ENCODE peak calls at places on chromosome 18, in four cellular contexts. W, I, P and O are unnamed samples.

GRCh38 chr18:7207366-7207765 is 23.5 kb upstream of the LRRC30 start:
- DNase-seq in W (no peak), I (no peak), P (no peak), O (no peak)

GRCh38 chr18:8562914-8563313 is 46.3 kb upstream of the RAB12 start:
- DNase-seq in W (no peak), I (no peak), P (no peak), O (no peak)

GRCh38 chr18:58117685-58118403 is 73.8 kb downstream of the NEDD4L start:
- DNase-seq in W (no peak), I (peak), P (no peak), O (no peak)

GRCh38 chr18:49399003-49399402 is 61.4 kb downstream of the DYM start:
- DNase-seq in W (no peak), I (no peak), P (no peak), O (no peak)

GRCh38 chr18:62500966-62501591 is 21.7 kb upstream of the ZCCHC2 start:
- DNase-seq in W (no peak), I (no peak), P (no peak), O (no peak)

GRCh38 chr18:75211721-75212625 is 1.4 kb downstream of the TSHZ1 start:
- DNase-seq in W (no peak), I (peak), P (no peak), O (no peak)

GRCh38 chr18:56990678-56991077 is 156.2 kb upstream of the BOD1L2 start:
- DNase-seq in W (no peak), I (no peak), P (no peak), O (no peak)

GRCh38 chr18:2502394-2502793 is 68.9 kb downstream of the METTL4 start:
- DNase-seq in W (no peak), I (no peak), P (no peak), O (no peak)

GRCh38 chr18:2948038-2948437 is 64.9 kb downstream of the LPIN2 start:
- DNase-seq in W (no peak), I (no peak), P (no peak), O (no peak)

GRCh38 chr18:58682429-58683069 is 11.3 kb downstream of the MALT1 start:
- DNase-seq in W (no peak), I (peak), P (no peak), O (no peak)

GRCh38 chr18:14074187-14074586 is 58.0 kb downstream of the ZNF519 start:
- DNase-seq in W (no peak), I (no peak), P (no peak), O (no peak)

GRCh38 chr18:10798727-10799435 is 273.1 kb downstream of the NAPG start:
- DNase-seq in W (no peak), I (no peak), P (no peak), O (no peak)

GRCh38 chr18:3450358-3451107 is 561 bp downstream of the TGIF1 start:
- DNase-seq in W (peak), I (peak), P (no peak), O (no peak)

GRCh38 chr18:78293940-78294401 is 685.6 kb upstream of the SALL3 start:
- DNase-seq in W (no peak), I (no peak), P (no peak), O (no peak)

GRCh38 chr18:47990981-47991380 is 60.5 kb upstream of the SMAD2 start:
- DNase-seq in W (no peak), I (no peak), P (no peak), O (no peak)

GRCh38 chr18:79517322-79517721 is 121.6 kb downstream of the NFATC1 start:
- DNase-seq in W (no peak), I (no peak), P (no peak), O (no peak)

GRCh38 chr18:79599503-79599931 is 80.1 kb upstream of the CTDP1 start:
- DNase-seq in W (no peak), I (no peak), P (no peak), O (no peak)

GRCh38 chr18:685438-685837 is 27.0 kb downstream of the ENOSF1 start:
- DNase-seq in W (no peak), I (no peak), P (no peak), O (no peak)

GRCh38 chr18:56789004-56789888 is 138.1 kb downstream of the WDR7 start:
- DNase-seq in W (no peak), I (no peak), P (no peak), O (no peak)

GRCh38 chr18:10374195-10374594 is 80.2 kb upstream of the APCDD1 start:
- DNase-seq in W (no peak), I (no peak), P (no peak), O (no peak)

GRCh38 chr18:2914844-2915243 is 68.0 kb downstream of the EMILIN2 start:
- DNase-seq in W (no peak), I (no peak), P (no peak), O (no peak)

GRCh38 chr18:6363216-6363615 is 51.5 kb downstream of the L3MBTL4 start:
- DNase-seq in W (no peak), I (no peak), P (peak), O (no peak)

GRCh38 chr18:62226047-62226446 is 39.0 kb downstream of the RELCH start:
- DNase-seq in W (no peak), I (no peak), P (no peak), O (no peak)

GRCh38 chr18:56097561-56098095 is 509.6 kb upstream of the TCF4 start:
- DNase-seq in W (no peak), I (no peak), P (no peak), O (no peak)

GRCh38 chr18:48238206-48238605 is 171.0 kb downstream of the ZBTB7C start:
- DNase-seq in W (no peak), I (no peak), P (no peak), O (no peak)

GRCh38 chr18:44198296-44199284 is 482.1 kb upstream of the SETBP1 start:
- DNase-seq in W (no peak), I (peak), P (no peak), O (no peak)

GRCh38 chr18:45111507-45111858 is 430.8 kb downstream of the SETBP1 start:
- DNase-seq in W (no peak), I (no peak), P (no peak), O (no peak)

GRCh38 chr18:28115149-28115550 is 61.8 kb downstream of the CDH2 start:
- DNase-seq in W (no peak), I (no peak), P (no peak), O (no peak)

GRCh38 chr18:24395049-24395780 is 2.4 kb downstream of the OSBPL1A start:
- DNase-seq in W (no peak), I (no peak), P (no peak), O (no peak)

GRCh38 chr18:24397131-24397693 is 412 bp downstream of the OSBPL1A start:
- DNase-seq in W (peak), I (peak), P (no peak), O (no peak)

GRCh38 chr18:24398515-24398914 is 891 bp upstream of the OSBPL1A start:
- DNase-seq in W (no peak), I (peak), P (no peak), O (no peak)

GRCh38 chr18:24396082-24396623 is 1.5 kb downstream of the OSBPL1A start:
- DNase-seq in W (no peak), I (no peak), P (no peak), O (no peak)

DNA sequence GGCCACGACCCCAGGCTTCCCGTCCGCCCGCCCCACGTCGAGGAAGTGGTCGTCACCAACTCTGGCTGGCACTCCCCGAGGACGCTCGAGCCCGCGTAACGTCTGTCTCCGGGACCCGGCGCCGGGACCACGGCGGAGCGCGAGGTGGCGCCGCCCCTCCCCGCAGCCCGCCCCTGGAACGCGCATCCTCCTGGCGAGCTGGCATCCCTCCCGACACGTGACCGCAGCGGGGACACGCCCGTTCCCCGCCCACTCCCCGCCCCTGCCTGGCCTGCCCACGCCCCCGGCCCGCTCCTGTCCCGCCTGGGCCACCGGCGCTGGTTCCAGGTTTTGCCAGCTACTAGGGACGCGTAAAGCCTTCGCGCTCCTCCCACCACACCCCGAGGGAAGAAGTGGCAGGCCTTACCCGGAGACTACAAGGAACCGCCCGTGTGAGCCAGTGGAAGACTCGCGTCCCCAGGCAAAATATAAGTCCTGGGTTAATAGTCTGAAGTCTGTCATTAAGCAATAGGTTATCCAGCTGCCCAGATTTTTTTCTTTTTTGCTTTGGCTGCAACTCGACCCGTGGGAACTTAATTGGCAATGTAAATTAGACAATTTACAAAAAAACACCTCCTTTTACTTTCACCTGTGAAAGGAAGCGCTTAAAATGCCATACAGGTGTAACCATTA is at the start of gene OSBPL1A:
- DNase-seq in W (peak), I (peak), P (no peak), O (peak)
- TF ChIP-seq POLR2A in W (peak), I (peak), P (peak), O (no peak)

GRCh38 chr18:35484034-35484433 is 13.7 kb downstream of the INO80C start:
- DNase-seq in W (no peak), I (no peak), P (no peak), O (no peak)

GRCh38 chr18:35485852-35486251 is 11.9 kb downstream of the INO80C start:
- DNase-seq in W (no peak), I (no peak), P (no peak), O (no peak)

GRCh38 chr18:35478520-35479435 is 19.0 kb downstream of the INO80C start:
- DNase-seq in W (no peak), I (peak), P (no peak), O (no peak)

GRCh38 chr18:35479911-35480586 is 17.7 kb downstream of the INO80C start:
- DNase-seq in W (no peak), I (no peak), P (no peak), O (no peak)

GRCh38 chr18:35481960-35482366 is 15.8 kb downstream of the INO80C start:
- DNase-seq in W (no peak), I (no peak), P (no peak), O (no peak)
- TF ChIP-seq POLR2A in W (no peak), I (no peak), P (no peak), O (no peak)

GRCh38 chr18:69267895-69268294 is 132.8 kb upstream of the DOK6 start:
- DNase-seq in W (no peak), I (no peak), P (no peak), O (no peak)
- TF ChIP-seq POLR2A in W (no peak), I (no peak), P (no peak), O (no peak)

GRCh38 chr18:46335551-46336059 is 231.4 kb downstream of the HAUS1 start:
- DNase-seq in W (no peak), I (no peak), P (no peak), O (no peak)
- TF ChIP-seq POLR2A in W (no peak), I (no peak), P (no peak), O (no peak)

DNA sequence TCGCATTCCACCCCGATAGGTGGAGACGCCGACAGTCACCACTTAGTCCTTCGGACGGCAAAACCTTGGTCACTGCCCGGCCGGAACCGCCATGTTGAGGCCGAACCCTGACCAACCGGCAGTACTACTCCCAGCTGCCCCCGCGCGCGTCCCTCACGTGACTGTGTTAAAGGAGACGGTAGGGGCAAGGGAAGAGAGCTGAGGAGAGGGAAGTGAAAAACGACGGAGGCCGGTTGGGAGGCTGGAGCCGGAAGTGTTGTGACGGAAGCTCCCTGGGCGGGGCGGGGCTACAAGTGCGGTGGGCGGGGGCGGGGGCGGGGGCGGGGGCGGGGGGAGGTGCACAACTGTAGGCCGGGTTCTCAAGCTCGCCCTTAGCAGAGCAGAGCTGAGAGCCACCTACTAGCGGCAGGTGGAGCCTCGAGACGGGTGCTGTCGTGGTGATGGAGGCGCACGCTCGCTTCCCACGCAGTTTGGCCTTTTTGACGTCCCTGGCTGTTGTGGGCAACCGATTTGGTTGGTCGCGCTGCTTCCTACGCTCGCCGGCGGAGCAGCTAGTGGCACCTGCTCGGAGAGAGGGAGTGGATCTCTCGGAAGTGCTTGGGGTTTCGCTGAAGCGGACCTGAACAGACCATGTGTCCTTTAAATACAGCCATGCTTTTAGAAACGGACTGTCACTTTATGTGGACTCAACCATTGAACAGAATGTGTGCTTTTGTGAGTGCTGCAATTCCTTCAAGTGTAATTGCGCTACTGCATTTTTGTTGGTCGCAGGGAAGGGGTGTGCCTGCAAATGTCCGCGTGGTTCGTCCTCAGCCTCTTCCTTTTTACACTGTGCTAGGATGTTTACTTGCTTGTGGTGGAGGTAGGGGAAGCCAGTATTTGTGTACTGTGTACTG is at the start of gene TRAPPC8:
- DNase-seq in W (peak), I (peak), P (peak), O (peak)
- TF ChIP-seq POLR2A in W (peak), I (no peak), P (peak), O (peak)

GRCh38 chr18:12468458-12468857 is 60.7 kb downstream of the PRELID3A start:
- DNase-seq in W (no peak), I (no peak), P (no peak), O (no peak)

GRCh38 chr18:12474876-12475275 is 67.1 kb downstream of the PRELID3A start:
- DNase-seq in W (no peak), I (no peak), P (no peak), O (no peak)

GRCh38 chr18:12470382-12471090 is 62.8 kb downstream of the PRELID3A start:
- DNase-seq in W (no peak), I (no peak), P (no peak), O (no peak)
- TF ChIP-seq POLR2A in W (no peak), I (no peak), P (no peak), O (no peak)

DNA sequence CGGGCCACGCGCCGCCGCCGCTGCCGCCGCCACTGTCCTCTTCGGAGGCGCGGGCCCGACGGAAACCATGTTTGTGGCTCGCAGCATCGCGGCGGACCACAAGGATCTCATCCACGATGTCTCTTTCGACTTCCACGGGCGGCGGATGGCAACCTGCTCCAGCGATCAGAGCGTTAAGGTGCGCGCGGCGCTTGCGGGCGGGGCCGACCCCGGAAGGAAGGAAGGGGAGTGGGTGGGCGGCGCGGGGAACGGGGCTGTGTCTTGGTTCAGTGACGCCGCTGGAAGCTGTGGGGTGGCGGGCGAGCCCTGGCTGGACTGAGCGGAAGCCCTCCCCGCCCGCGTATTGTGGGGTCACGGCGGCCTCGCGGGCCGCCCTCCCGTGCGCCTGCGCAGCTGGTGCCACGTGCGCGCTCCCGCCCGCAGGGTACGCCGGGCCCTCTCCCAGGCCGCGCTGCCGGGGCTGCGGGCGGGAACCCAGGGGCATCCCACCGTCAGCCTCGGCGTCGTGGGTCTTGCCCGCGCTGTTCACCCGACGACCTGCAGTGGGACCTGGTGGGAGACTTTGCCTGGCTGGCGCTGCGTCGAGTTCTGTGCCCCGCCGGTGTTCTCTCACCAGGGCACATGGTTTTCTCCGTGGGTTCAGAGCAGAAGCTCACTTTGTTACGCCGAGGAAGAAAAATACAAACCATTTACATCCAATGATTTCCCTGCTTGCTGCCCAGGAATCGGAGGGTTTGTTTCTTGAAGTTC is 419 bp downstream of the SEH1L start:
- DNase-seq in W (peak), I (peak), P (peak), O (peak)
- TF ChIP-seq POLR2A in W (peak), I (no peak), P (peak), O (peak)

DNA sequence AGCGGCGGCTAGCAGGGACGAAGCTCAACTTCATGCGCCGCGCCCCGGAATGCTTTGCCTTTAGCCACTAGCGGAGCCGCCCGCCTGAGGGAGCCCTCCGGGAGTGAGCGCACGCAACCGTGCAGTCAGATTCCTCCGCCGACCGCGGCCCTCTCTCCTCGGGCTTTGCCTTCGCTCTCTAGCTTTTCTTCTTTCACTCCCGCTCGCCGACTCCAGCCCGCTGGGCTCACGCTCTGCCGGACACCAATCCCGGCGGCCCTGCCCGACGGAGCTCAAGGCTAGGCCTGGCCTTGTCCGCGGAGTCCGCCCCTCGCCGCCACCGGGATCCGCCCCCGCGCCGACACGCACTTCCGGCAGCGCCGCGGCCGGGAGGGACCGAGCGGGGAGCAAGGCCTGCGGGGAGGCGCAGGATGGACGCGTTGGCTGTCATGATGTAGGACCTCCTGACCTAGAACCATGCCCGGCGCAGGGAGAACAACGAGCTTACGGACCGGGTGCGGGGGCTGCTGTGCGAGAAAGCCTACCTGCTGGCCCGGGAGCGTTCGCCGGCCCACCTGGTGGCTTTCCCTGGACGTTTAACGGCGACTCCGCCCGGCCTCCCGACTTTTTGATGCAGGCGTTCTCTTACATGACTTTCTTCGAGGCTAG is 40.8 kb upstream of the AKAIN1 start:
- DNase-seq in W (peak), I (peak), P (peak), O (peak)
- TF ChIP-seq POLR2A in W (peak), I (no peak), P (peak), O (peak)

GRCh38 chr18:73920033-73920432 is 227.6 kb downstream of the FBXO15 start:
- DNase-seq in W (no peak), I (no peak), P (no peak), O (no peak)
- TF ChIP-seq POLR2A in W (no peak), I (no peak), P (no peak), O (no peak)

GRCh38 chr18:12679183-12679786 is 21.4 kb upstream of the SPIRE1 start:
- DNase-seq in W (no peak), I (peak), P (no peak), O (no peak)
- TF ChIP-seq POLR2A in W (no peak), I (no peak), P (no peak), O (no peak)